ENCODE peak calls at places on chromosomes 11 and 22, in nine cellular contexts. Y, U, I, W, F, Z, D, C and V are unnamed samples.

GRCh38 chr11:76823481-76824028 is 37.2 kb upstream of the ACER3 start:
- DNase-seq in U (peak; percentile 74), F (no peak), I (peak; percentile 63), W (no peak), Y (peak; percentile 76), C (no peak), Z (peak; percentile 91), D (no peak), V (peak; percentile 89)

GRCh38 chr11:18527512-18527911 is 770 bp upstream of the TSG101 start:
- DNase-seq in I (peak; percentile 2), C (no peak), D (no peak), Y (peak; percentile 43), W (peak; percentile 10), U (peak; percentile 18), F (no peak), Z (peak; percentile 79), V (peak; percentile 16)

GRCh38 chr11:82682003-82682751 is 51.5 kb downstream of the FAM181B start:
- DNase-seq in D (peak; percentile 24), U (peak; percentile 90), Y (peak; percentile 75), C (no peak), Z (peak; percentile 82), F (no peak), W (peak; percentile 36), I (peak; percentile 49), V (peak; percentile 83)

GRCh38 chr11:16925495-16926065 is 88.6 kb downstream of the PLEKHA7 start:
- DNase-seq in Z (peak; percentile 79), F (no peak), Y (no peak), U (no peak), W (peak; percentile 85), D (no peak), C (peak; percentile 61), I (peak; percentile 7), V (no peak)

GRCh38 chr11:126188332-126189108 is 22.9 kb downstream of the RPUSD4 start:
- DNase-seq in D (no peak), W (no peak), Z (no peak), C (no peak), U (no peak), Y (no peak), F (no peak), I (no peak), V (no peak)

GRCh38 chr11:70111269-70112016 is 33.3 kb downstream of the ANO1 start:
- DNase-seq in F (no peak), W (no peak), Y (peak; percentile 67), I (peak; percentile 69), D (peak; percentile 27), Z (peak; percentile 73), C (no peak), U (peak; percentile 93), V (no peak)

GRCh38 chr11:94513091-94513490 is 830 bp downstream of the C11orf97 start:
- DNase-seq in D (no peak), C (no peak), U (no peak), F (no peak), Y (no peak), I (no peak), W (no peak), Z (no peak), V (no peak)

GRCh38 chr11:82848829-82849228 is 51.4 kb downstream of the PRCP start:
- DNase-seq in Z (no peak), Y (no peak), I (no peak), D (no peak), F (no peak), U (no peak), C (no peak), W (no peak), V (no peak)

GRCh38 chr11:121606354-121606753 is 153.6 kb upstream of the SORL1-AS1 start:
- DNase-seq in I (no peak), U (no peak), W (no peak), F (no peak), Z (no peak), D (no peak), Y (peak; percentile 23), C (no peak), V (no peak)

GRCh38 chr22:21568207-21569075 is 927 bp downstream of the UBE2L3 start:
- DNase-seq in D (no peak), F (no peak), I (no peak), W (peak; percentile 68), Z (no peak), Y (peak; percentile 24), U (peak; percentile 39), C (no peak), V (peak; percentile 37)

GRCh38 chr11:97290444-97291041 is 900.7 kb downstream of the JRKL start:
- DNase-seq in C (no peak), Z (peak; percentile 12), F (no peak), Y (no peak), W (no peak), I (no peak), D (no peak), U (peak; percentile 26), V (no peak)

GRCh38 chr11:118820412-118821357 is 29.7 kb upstream of the DDX6 start:
- DNase-seq in C (peak; percentile 94), Z (no peak), I (no peak), U (no peak), Y (no peak), F (peak; percentile 46), W (peak; percentile 31), D (no peak), V (peak; percentile 81)

GRCh38 chr22:30000566-30000965 is 79.7 kb upstream of the HORMAD2 start:
- DNase-seq in Z (no peak), F (no peak), I (peak; percentile 56), W (no peak), Y (peak; percentile 82), U (no peak), C (no peak), D (no peak), V (peak; percentile 11)

GRCh38 chr11:4191031-4191571 is 96.5 kb downstream of the RRM1 start:
- DNase-seq in Y (no peak), D (no peak), I (no peak), F (no peak), Z (no peak), C (peak; percentile 60), U (no peak), W (no peak), V (no peak)

GRCh38 chr11:126317681-126318641 is 14.1 kb downstream of the DCPS start:
- DNase-seq in Y (peak; percentile 83), D (no peak), Z (no peak), F (no peak), U (no peak), I (peak; percentile 68), C (no peak), W (peak; percentile 34), V (peak; percentile 90)

GRCh38 chr11:2794947-2795346 is 90.6 kb downstream of the CDKN1C start:
- DNase-seq in C (peak; percentile 43), D (no peak), W (no peak), Y (no peak), U (no peak), Z (no peak), I (no peak), F (peak; percentile 32), V (no peak)

DNA sequence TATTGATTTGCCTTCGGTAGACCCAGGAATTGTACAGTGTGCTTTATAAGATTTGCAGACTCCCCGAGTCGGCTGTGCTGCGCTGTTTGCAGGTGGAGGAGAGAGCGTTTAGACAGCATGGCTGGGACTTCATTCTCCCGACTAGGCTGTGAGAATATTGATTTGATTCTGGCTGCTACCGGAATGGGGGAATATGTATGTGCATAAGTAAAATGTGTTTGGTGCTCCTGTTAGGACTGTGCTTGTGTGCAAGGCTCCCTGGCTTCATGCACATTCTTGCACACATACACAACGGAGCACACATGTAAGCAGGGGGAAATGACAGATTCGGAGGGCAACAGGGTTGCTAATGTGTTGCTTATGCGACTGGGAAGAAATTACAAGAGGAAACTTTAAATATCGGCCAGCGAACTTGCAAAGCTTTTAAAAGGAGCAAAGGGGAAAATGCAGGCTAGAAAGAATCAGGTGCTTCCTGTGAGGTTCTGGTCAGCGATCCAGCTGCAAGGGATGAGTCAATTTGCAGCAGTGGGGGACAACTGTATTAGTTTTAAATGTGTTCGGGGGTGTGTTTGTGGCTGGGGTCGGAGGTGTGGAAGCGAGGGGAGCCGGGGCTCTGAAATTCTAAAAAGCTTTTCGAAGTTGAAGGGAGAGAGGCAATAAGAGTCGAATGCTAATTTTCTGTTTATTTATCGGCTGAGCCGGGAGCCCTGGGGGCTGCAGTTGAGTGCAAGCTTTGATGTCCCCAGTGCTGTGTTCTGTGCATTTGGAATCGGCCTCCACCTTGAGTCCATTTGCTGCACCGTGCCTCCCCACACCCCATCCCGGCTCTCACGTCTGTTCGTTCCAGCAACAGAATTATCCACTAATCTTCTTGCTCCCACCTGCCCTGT is 731 bp downstream of the NTM start:
- DNase-seq in Z (no peak), D (no peak), C (no peak), W (peak; percentile 36), U (no peak), F (no peak), I (no peak), Y (no peak), V (no peak)
- H3K4me3 ChIP-seq in Z (no peak overlapping the region), D (no peak overlapping the region), C (no peak overlapping the region), W (peak overlapping the region; percentile 17), U (no peak overlapping the region), F (peak overlapping the region; percentile 53), I (no peak overlapping the region), Y (no peak overlapping the region), V (no peak overlapping the region)

GRCh38 chr22:33380789-33381530 is 322.8 kb upstream of the SYN3 start:
- DNase-seq in I (peak; percentile 80), Y (peak; percentile 95), W (no peak), C (no peak), F (no peak), U (no peak), Z (peak; percentile 65), D (peak; percentile 44), V (peak; percentile 93)
- H3K4me3 ChIP-seq in I (no peak overlapping the region), Y (no peak overlapping the region), W (no peak overlapping the region), C (no peak overlapping the region), F (no peak overlapping the region), U (no peak overlapping the region), Z (no peak overlapping the region), D (no peak overlapping the region), V (no peak overlapping the region)

DNA sequence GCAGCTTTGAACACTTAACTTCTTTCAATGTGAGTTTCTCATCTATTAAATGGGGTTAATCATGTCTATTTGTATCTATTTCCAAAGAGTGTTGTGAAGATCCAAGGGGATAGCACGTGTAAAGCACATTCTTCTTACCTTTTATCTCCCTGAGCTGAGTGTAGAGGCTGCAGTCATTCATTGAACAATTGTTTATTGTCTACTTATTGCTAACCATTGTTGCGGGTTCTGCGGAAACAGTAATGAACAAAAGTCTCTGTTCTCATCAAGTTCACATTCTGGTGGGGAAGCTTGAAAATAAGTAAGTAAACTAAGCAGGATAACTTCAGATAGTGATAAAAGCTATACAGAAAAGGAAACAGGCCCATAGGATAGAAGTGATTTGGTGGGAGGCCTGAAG is 27.4 kb upstream of the PLET1 start:
- DNase-seq in Z (no peak), F (no peak), D (no peak), Y (no peak), C (no peak), U (no peak), W (no peak), I (no peak), V (no peak)
- H3K4me3 ChIP-seq in Z (no peak overlapping the region), F (no peak overlapping the region), D (no peak overlapping the region), Y (no peak overlapping the region), C (no peak overlapping the region), U (no peak overlapping the region), W (no peak overlapping the region), I (no peak overlapping the region), V (no peak overlapping the region)

DNA sequence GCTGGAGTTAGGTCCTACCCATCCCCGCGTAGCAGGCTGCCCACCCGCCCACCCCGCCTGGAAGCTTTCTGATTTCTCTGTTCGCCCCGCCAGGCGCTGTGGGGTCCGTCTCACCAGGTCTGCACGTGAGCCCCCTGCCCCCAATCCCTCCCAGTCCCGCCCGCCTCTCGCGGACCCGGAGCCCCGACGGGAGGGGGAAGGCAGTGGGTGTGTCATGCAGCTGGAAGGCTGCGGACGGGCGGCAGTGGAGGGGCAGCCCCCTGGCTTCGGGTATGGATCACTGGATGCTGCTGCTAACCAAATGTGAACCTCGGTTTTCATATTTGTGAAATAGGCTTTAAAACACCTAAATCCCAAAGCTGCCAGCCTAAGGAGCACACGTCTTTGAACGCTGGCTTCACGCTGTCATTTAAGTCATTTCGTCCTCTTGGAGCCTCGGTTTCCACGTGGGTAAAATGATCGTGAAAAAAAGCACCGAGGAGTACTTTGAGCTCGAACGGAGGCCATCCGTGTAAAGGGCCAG is 568 bp upstream of the BIK start:
- DNase-seq in U (no peak), Y (no peak), C (no peak), F (no peak), I (no peak), W (no peak), Z (no peak), D (no peak), V (no peak)
- H3K4me3 ChIP-seq in U (peak overlapping the region; percentile 57), Y (peak overlapping the region; percentile 8), C (peak overlapping the region; percentile 60), F (peak overlapping the region; percentile 43), I (peak overlapping the region; percentile 37), W (peak overlapping the region; percentile 44), Z (peak overlapping the region; percentile 89), D (peak overlapping the region; percentile 52), V (peak overlapping the region; percentile 51)